ENCODE peak calls at places on chromosomes 7 and 10, in ten cellular contexts. One of them, this sample, is unnamed.
A peak's percentile ranks its signal among the peaks of the same experiment; 100 is the strongest.

GRCh38 chr10:79403441-79404230 is 41.8 kb downstream of the ZCCHC24 start:
- DNase-seq in mammary epithelial cell: peak; percentile 10
- DNase-seq in fibroblast of lung: no peak
- DNase-seq in HCT116: no peak
- DNase-seq in DND-41: no peak
- DNase-seq in PC-3: peak; percentile 82
- DNase-seq in astrocyte: peak; percentile 42
- DNase-seq in GM23248: no peak
- DNase-seq in mesendoderm: peak; percentile 79
- DNase-seq in H9: peak; percentile 54
- DNase-seq in this sample: peak; percentile 48

GRCh38 chr10:49183596-49184542 is 4.3 kb downstream of the TMEM273 start:
- DNase-seq in PC-3: no peak
- DNase-seq in HCT116: no peak
- DNase-seq in fibroblast of lung: no peak
- DNase-seq in DND-41: peak; percentile 50
- DNase-seq in GM23248: no peak
- DNase-seq in H9: no peak
- DNase-seq in mammary epithelial cell: no peak
- DNase-seq in astrocyte: no peak
- DNase-seq in mesendoderm: no peak
- DNase-seq in this sample: no peak

GRCh38 chr7:114085592-114086490 is 167.0 kb upstream of the PPP1R3A start:
- DNase-seq in H9: peak; percentile 90
- DNase-seq in PC-3: peak; percentile 22
- DNase-seq in fibroblast of lung: peak; percentile 94
- DNase-seq in astrocyte: peak; percentile 68
- DNase-seq in GM23248: peak; percentile 83
- DNase-seq in mammary epithelial cell: peak; percentile 16
- DNase-seq in HCT116: peak; percentile 64
- DNase-seq in DND-41: no peak
- DNase-seq in mesendoderm: peak; percentile 94
- DNase-seq in this sample: peak; percentile 45

GRCh38 chr7:88795553-88795952 is at the start of gene TEX47:
- DNase-seq in mesendoderm: no peak
- DNase-seq in HCT116: no peak
- DNase-seq in H9: no peak
- DNase-seq in DND-41: no peak
- DNase-seq in PC-3: no peak
- DNase-seq in mammary epithelial cell: no peak
- DNase-seq in astrocyte: no peak
- DNase-seq in GM23248: no peak
- DNase-seq in fibroblast of lung: no peak
- DNase-seq in this sample: no peak

GRCh38 chr7:156816943-156817572 is 75.9 kb downstream of the LMBR1 start:
- DNase-seq in astrocyte: no peak
- DNase-seq in DND-41: no peak
- DNase-seq in fibroblast of lung: peak; percentile 56
- DNase-seq in HCT116: no peak
- DNase-seq in H9: no peak
- DNase-seq in mesendoderm: no peak
- DNase-seq in GM23248: peak; percentile 57
- DNase-seq in mammary epithelial cell: no peak
- DNase-seq in PC-3: peak; percentile 57
- DNase-seq in this sample: no peak

GRCh38 chr7:138729444-138729843 is 28.3 kb upstream of the SVOPL start:
- DNase-seq in GM23248: no peak
- DNase-seq in DND-41: no peak
- DNase-seq in mammary epithelial cell: peak; percentile 6
- DNase-seq in fibroblast of lung: no peak
- DNase-seq in PC-3: peak; percentile 16
- DNase-seq in mesendoderm: peak; percentile 21
- DNase-seq in H9: no peak
- DNase-seq in astrocyte: no peak
- DNase-seq in HCT116: no peak
- DNase-seq in this sample: no peak

GRCh38 chr10:78474743-78475142 is 441.1 kb downstream of the RPS24 start:
- DNase-seq in mammary epithelial cell: no peak
- DNase-seq in GM23248: no peak
- DNase-seq in DND-41: no peak
- DNase-seq in astrocyte: no peak
- DNase-seq in H9: no peak
- DNase-seq in mesendoderm: no peak
- DNase-seq in HCT116: no peak
- DNase-seq in fibroblast of lung: no peak
- DNase-seq in PC-3: no peak
- DNase-seq in this sample: no peak

GRCh38 chr10:92757720-92758119 is 68.0 kb downstream of the HHEX start:
- DNase-seq in PC-3: no peak
- DNase-seq in astrocyte: no peak
- DNase-seq in GM23248: no peak
- DNase-seq in fibroblast of lung: no peak
- DNase-seq in H9: no peak
- DNase-seq in mammary epithelial cell: no peak
- DNase-seq in DND-41: no peak
- DNase-seq in HCT116: no peak
- DNase-seq in mesendoderm: no peak
- DNase-seq in this sample: no peak

GRCh38 chr7:86961686-86962085 is 97.8 kb downstream of the ELAPOR2 start:
- DNase-seq in PC-3: no peak
- DNase-seq in mammary epithelial cell: no peak
- DNase-seq in fibroblast of lung: no peak
- DNase-seq in mesendoderm: peak; percentile 80
- DNase-seq in HCT116: no peak
- DNase-seq in H9: no peak
- DNase-seq in DND-41: no peak
- DNase-seq in astrocyte: peak; percentile 20
- DNase-seq in GM23248: peak; percentile 25
- DNase-seq in this sample: no peak

GRCh38 chr10:75887981-75888380 is 456.6 kb downstream of the LRMDA start:
- DNase-seq in PC-3: no peak
- DNase-seq in fibroblast of lung: no peak
- DNase-seq in mammary epithelial cell: no peak
- DNase-seq in GM23248: no peak
- DNase-seq in astrocyte: no peak
- DNase-seq in DND-41: no peak
- DNase-seq in HCT116: no peak
- DNase-seq in H9: no peak
- DNase-seq in mesendoderm: no peak
- DNase-seq in this sample: no peak

GRCh38 chr10:95499482-95499989 is 61.6 kb downstream of the SORBS1 start:
- DNase-seq in mammary epithelial cell: no peak
- DNase-seq in astrocyte: peak; percentile 77
- DNase-seq in fibroblast of lung: no peak
- DNase-seq in HCT116: no peak
- DNase-seq in PC-3: no peak
- DNase-seq in H9: no peak
- DNase-seq in DND-41: no peak
- DNase-seq in mesendoderm: no peak
- DNase-seq in GM23248: no peak
- DNase-seq in this sample: no peak

GRCh38 chr7:21920931-21921330 is 24.8 kb downstream of the CDCA7L start:
- DNase-seq in mammary epithelial cell: no peak
- DNase-seq in astrocyte: no peak
- DNase-seq in HCT116: no peak
- DNase-seq in PC-3: no peak
- DNase-seq in GM23248: no peak
- DNase-seq in fibroblast of lung: no peak
- DNase-seq in H9: no peak
- DNase-seq in mesendoderm: no peak
- DNase-seq in DND-41: no peak
- DNase-seq in this sample: no peak
- H3K9ac ChIP-seq in mammary epithelial cell: no peak overlapping the region
- H3K9ac ChIP-seq in astrocyte: no peak overlapping the region
- H3K9ac ChIP-seq in HCT116: no peak overlapping the region
- H3K9ac ChIP-seq in PC-3: no peak overlapping the region
- H3K9ac ChIP-seq in GM23248: no peak overlapping the region
- H3K9ac ChIP-seq in fibroblast of lung: no peak overlapping the region
- H3K9ac ChIP-seq in H9: no peak overlapping the region
- H3K9ac ChIP-seq in mesendoderm: no peak overlapping the region
- H3K9ac ChIP-seq in DND-41: no peak overlapping the region
- H3K9ac ChIP-seq in this sample: no peak overlapping the region

GRCh38 chr7:44466300-44467216 is 23.9 kb downstream of the NUDCD3 start:
- DNase-seq in HCT116: no peak
- DNase-seq in astrocyte: peak; percentile 26
- DNase-seq in H9: no peak
- DNase-seq in mammary epithelial cell: no peak
- DNase-seq in fibroblast of lung: peak; percentile 36
- DNase-seq in PC-3: no peak
- DNase-seq in DND-41: no peak
- DNase-seq in mesendoderm: no peak
- DNase-seq in GM23248: peak; percentile 80
- DNase-seq in this sample: no peak
- H3K9ac ChIP-seq in HCT116: no peak overlapping the region
- H3K9ac ChIP-seq in astrocyte: no peak overlapping the region
- H3K9ac ChIP-seq in H9: no peak overlapping the region
- H3K9ac ChIP-seq in mammary epithelial cell: no peak overlapping the region
- H3K9ac ChIP-seq in fibroblast of lung: no peak overlapping the region
- H3K9ac ChIP-seq in PC-3: no peak overlapping the region
- H3K9ac ChIP-seq in DND-41: no peak overlapping the region
- H3K9ac ChIP-seq in mesendoderm: no peak overlapping the region
- H3K9ac ChIP-seq in GM23248: no peak overlapping the region
- H3K9ac ChIP-seq in this sample: no peak overlapping the region

GRCh38 chr7:35727571-35727970 is 32.6 kb upstream of the HERPUD2 start:
- DNase-seq in fibroblast of lung: no peak
- DNase-seq in astrocyte: no peak
- DNase-seq in GM23248: peak; percentile 75
- DNase-seq in HCT116: no peak
- DNase-seq in DND-41: no peak
- DNase-seq in mesendoderm: no peak
- DNase-seq in PC-3: no peak
- DNase-seq in mammary epithelial cell: peak; percentile 44
- DNase-seq in H9: no peak
- DNase-seq in this sample: no peak

GRCh38 chr7:35731349-35731748 is 36.4 kb upstream of the HERPUD2 start:
- DNase-seq in astrocyte: no peak
- DNase-seq in mammary epithelial cell: no peak
- DNase-seq in GM23248: no peak
- DNase-seq in HCT116: no peak
- DNase-seq in H9: no peak
- DNase-seq in PC-3: no peak
- DNase-seq in mesendoderm: no peak
- DNase-seq in fibroblast of lung: no peak
- DNase-seq in DND-41: no peak
- DNase-seq in this sample: no peak

GRCh38 chr7:35728412-35729060 is 33.6 kb upstream of the HERPUD2 start:
- DNase-seq in HCT116: no peak
- DNase-seq in mammary epithelial cell: no peak
- DNase-seq in PC-3: no peak
- DNase-seq in astrocyte: no peak
- DNase-seq in H9: no peak
- DNase-seq in fibroblast of lung: no peak
- DNase-seq in DND-41: no peak
- DNase-seq in GM23248: no peak
- DNase-seq in mesendoderm: no peak
- DNase-seq in this sample: no peak

GRCh38 chr7:35729061-35729783 is 34.3 kb upstream of the HERPUD2 start:
- DNase-seq in HCT116: no peak
- DNase-seq in GM23248: no peak
- DNase-seq in astrocyte: no peak
- DNase-seq in H9: no peak
- DNase-seq in DND-41: peak; percentile 28
- DNase-seq in mesendoderm: no peak
- DNase-seq in fibroblast of lung: no peak
- DNase-seq in PC-3: no peak
- DNase-seq in mammary epithelial cell: no peak
- DNase-seq in this sample: no peak

DNA sequence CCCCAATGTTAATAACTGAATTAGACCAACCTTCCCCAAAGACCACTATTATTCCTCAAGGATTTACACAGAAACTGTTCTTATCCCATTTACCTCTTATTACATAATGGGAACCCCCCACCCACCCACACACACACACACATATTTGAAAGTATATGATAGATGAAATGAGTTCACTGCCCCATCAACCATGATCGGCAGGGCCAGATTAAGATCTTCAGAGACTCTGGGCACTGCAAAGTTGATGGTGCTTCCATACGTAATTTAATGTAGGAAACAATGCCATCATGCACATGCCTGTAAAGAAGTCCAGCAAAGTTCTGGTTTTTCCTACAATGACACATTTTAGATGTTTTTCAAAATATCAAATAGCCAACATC is 35.0 kb upstream of the HERPUD2 start:
- DNase-seq in PC-3: no peak
- DNase-seq in fibroblast of lung: no peak
- DNase-seq in mesendoderm: no peak
- DNase-seq in H9: no peak
- DNase-seq in DND-41: no peak
- DNase-seq in HCT116: no peak
- DNase-seq in mammary epithelial cell: no peak
- DNase-seq in astrocyte: no peak
- DNase-seq in GM23248: no peak
- DNase-seq in this sample: no peak
- H3K9ac ChIP-seq in PC-3: no peak overlapping the region
- H3K9ac ChIP-seq in fibroblast of lung: no peak overlapping the region
- H3K9ac ChIP-seq in mesendoderm: no peak overlapping the region
- H3K9ac ChIP-seq in H9: no peak overlapping the region
- H3K9ac ChIP-seq in DND-41: no peak overlapping the region
- H3K9ac ChIP-seq in HCT116: no peak overlapping the region
- H3K9ac ChIP-seq in mammary epithelial cell: no peak overlapping the region
- H3K9ac ChIP-seq in astrocyte: no peak overlapping the region
- H3K9ac ChIP-seq in GM23248: no peak overlapping the region
- H3K9ac ChIP-seq in this sample: no peak overlapping the region

GRCh38 chr7:70408891-70409290 is 723.1 kb upstream of the GALNT17 start:
- DNase-seq in DND-41: no peak
- DNase-seq in GM23248: no peak
- DNase-seq in mesendoderm: no peak
- DNase-seq in fibroblast of lung: no peak
- DNase-seq in PC-3: no peak
- DNase-seq in H9: no peak
- DNase-seq in astrocyte: no peak
- DNase-seq in mammary epithelial cell: no peak
- DNase-seq in HCT116: no peak
- DNase-seq in this sample: no peak

GRCh38 chr7:70414368-70414767 is 717.6 kb upstream of the GALNT17 start:
- DNase-seq in astrocyte: no peak
- DNase-seq in GM23248: no peak
- DNase-seq in DND-41: no peak
- DNase-seq in H9: no peak
- DNase-seq in fibroblast of lung: no peak
- DNase-seq in HCT116: no peak
- DNase-seq in mesendoderm: no peak
- DNase-seq in mammary epithelial cell: no peak
- DNase-seq in PC-3: no peak
- DNase-seq in this sample: no peak

GRCh38 chr7:70406419-70407189 is 725.3 kb upstream of the GALNT17 start:
- DNase-seq in mesendoderm: no peak
- DNase-seq in mammary epithelial cell: no peak
- DNase-seq in DND-41: no peak
- DNase-seq in fibroblast of lung: no peak
- DNase-seq in H9: no peak
- DNase-seq in HCT116: no peak
- DNase-seq in astrocyte: no peak
- DNase-seq in GM23248: no peak
- DNase-seq in PC-3: no peak
- DNase-seq in this sample: no peak

GRCh38 chr7:70408477-70408876 is 723.5 kb upstream of the GALNT17 start:
- DNase-seq in H9: no peak
- DNase-seq in mesendoderm: no peak
- DNase-seq in mammary epithelial cell: no peak
- DNase-seq in DND-41: no peak
- DNase-seq in fibroblast of lung: no peak
- DNase-seq in astrocyte: no peak
- DNase-seq in GM23248: no peak
- DNase-seq in HCT116: no peak
- DNase-seq in PC-3: no peak
- DNase-seq in this sample: no peak

GRCh38 chr7:70410134-70410750 is 721.7 kb upstream of the GALNT17 start:
- DNase-seq in H9: no peak
- DNase-seq in mesendoderm: no peak
- DNase-seq in DND-41: no peak
- DNase-seq in HCT116: no peak
- DNase-seq in mammary epithelial cell: no peak
- DNase-seq in fibroblast of lung: no peak
- DNase-seq in GM23248: no peak
- DNase-seq in PC-3: no peak
- DNase-seq in astrocyte: no peak
- DNase-seq in this sample: no peak
- H3K9ac ChIP-seq in H9: no peak overlapping the region
- H3K9ac ChIP-seq in mesendoderm: no peak overlapping the region
- H3K9ac ChIP-seq in DND-41: no peak overlapping the region
- H3K9ac ChIP-seq in HCT116: no peak overlapping the region
- H3K9ac ChIP-seq in mammary epithelial cell: no peak overlapping the region
- H3K9ac ChIP-seq in fibroblast of lung: no peak overlapping the region
- H3K9ac ChIP-seq in GM23248: no peak overlapping the region
- H3K9ac ChIP-seq in PC-3: no peak overlapping the region
- H3K9ac ChIP-seq in astrocyte: no peak overlapping the region
- H3K9ac ChIP-seq in this sample: no peak overlapping the region